ENCODE peak calls at places on chromosomes 11 and 22, in eight cellular contexts. One of them, this sample, is unnamed.

GRCh38 chr11:43810929-43811596 is 69.6 kb upstream of the ALKBH3 start:
- DNase-seq in heart left ventricle: no peak
- DNase-seq in uterus: no peak
- DNase-seq in transverse colon: no peak
- DNase-seq in spleen: no peak
- DNase-seq in stomach: no peak
- DNase-seq in endothelial cell of umbilical vein: no peak
- DNase-seq in body of pancreas: no peak
- DNase-seq in this sample: no peak

GRCh38 chr22:33894515-33894914 is 25.8 kb downstream of the LARGE1 start:
- DNase-seq in stomach: no peak
- DNase-seq in endothelial cell of umbilical vein: no peak
- DNase-seq in spleen: no peak
- DNase-seq in heart left ventricle: no peak
- DNase-seq in body of pancreas: peak; percentile 13
- DNase-seq in transverse colon: no peak
- DNase-seq in uterus: no peak
- DNase-seq in this sample: no peak

GRCh38 chr11:68031136-68031459 is 617 bp downstream of the NDUFS8 start:
- DNase-seq in endothelial cell of umbilical vein: no peak
- DNase-seq in spleen: no peak
- DNase-seq in transverse colon: no peak
- DNase-seq in heart left ventricle: no peak
- DNase-seq in stomach: no peak
- DNase-seq in uterus: no peak
- DNase-seq in body of pancreas: no peak
- DNase-seq in this sample: no peak

GRCh38 chr11:102171101-102171500 is 60.9 kb downstream of the YAP1 start:
- DNase-seq in transverse colon: no peak
- DNase-seq in body of pancreas: no peak
- DNase-seq in spleen: no peak
- DNase-seq in stomach: no peak
- DNase-seq in heart left ventricle: no peak
- DNase-seq in endothelial cell of umbilical vein: peak; percentile 50
- DNase-seq in uterus: no peak
- DNase-seq in this sample: no peak

GRCh38 chr22:46653596-46653995 is 33.4 kb downstream of the GRAMD4 start:
- DNase-seq in uterus: no peak
- DNase-seq in stomach: no peak
- DNase-seq in heart left ventricle: no peak
- DNase-seq in endothelial cell of umbilical vein: no peak
- DNase-seq in transverse colon: peak; percentile 36
- DNase-seq in spleen: no peak
- DNase-seq in body of pancreas: no peak
- DNase-seq in this sample: no peak

GRCh38 chr11:2446590-2447252 is 1.9 kb downstream of the KCNQ1 start:
- DNase-seq in spleen: peak; percentile 94
- DNase-seq in transverse colon: no peak
- DNase-seq in body of pancreas: no peak
- DNase-seq in stomach: no peak
- DNase-seq in heart left ventricle: peak; percentile 73
- DNase-seq in uterus: no peak
- DNase-seq in endothelial cell of umbilical vein: no peak
- DNase-seq in this sample: no peak

GRCh38 chr22:45818130-45819085 is 146.8 kb downstream of the ATXN10 start:
- DNase-seq in heart left ventricle: no peak
- DNase-seq in stomach: no peak
- DNase-seq in body of pancreas: no peak
- DNase-seq in uterus: no peak
- DNase-seq in endothelial cell of umbilical vein: no peak
- DNase-seq in transverse colon: no peak
- DNase-seq in spleen: no peak
- DNase-seq in this sample: peak; percentile 40

GRCh38 chr11:20097319-20098221 is 62.7 kb downstream of the DBX1 start:
- DNase-seq in stomach: no peak
- DNase-seq in spleen: no peak
- DNase-seq in body of pancreas: no peak
- DNase-seq in uterus: peak; percentile 89
- DNase-seq in heart left ventricle: no peak
- DNase-seq in endothelial cell of umbilical vein: peak; percentile 99
- DNase-seq in transverse colon: no peak
- DNase-seq in this sample: no peak

GRCh38 chr11:59204736-59205135 is 8.0 kb downstream of the MPEG1 start:
- DNase-seq in spleen: no peak
- DNase-seq in transverse colon: no peak
- DNase-seq in heart left ventricle: no peak
- DNase-seq in body of pancreas: no peak
- DNase-seq in stomach: no peak
- DNase-seq in uterus: no peak
- DNase-seq in endothelial cell of umbilical vein: no peak
- DNase-seq in this sample: no peak

GRCh38 chr11:59208956-59209355 is 3.8 kb downstream of the MPEG1 start:
- DNase-seq in endothelial cell of umbilical vein: no peak
- DNase-seq in uterus: no peak
- DNase-seq in stomach: no peak
- DNase-seq in spleen: no peak
- DNase-seq in heart left ventricle: no peak
- DNase-seq in transverse colon: no peak
- DNase-seq in body of pancreas: no peak
- DNase-seq in this sample: no peak

GRCh38 chr11:59206635-59207034 is 6.1 kb downstream of the MPEG1 start:
- DNase-seq in endothelial cell of umbilical vein: peak; percentile 41
- DNase-seq in stomach: peak; percentile 55
- DNase-seq in spleen: no peak
- DNase-seq in heart left ventricle: no peak
- DNase-seq in transverse colon: peak; percentile 59
- DNase-seq in body of pancreas: peak; percentile 53
- DNase-seq in uterus: no peak
- DNase-seq in this sample: no peak

GRCh38 chr11:59205664-59206063 is 7.1 kb downstream of the MPEG1 start:
- DNase-seq in uterus: no peak
- DNase-seq in endothelial cell of umbilical vein: no peak
- DNase-seq in stomach: no peak
- DNase-seq in transverse colon: no peak
- DNase-seq in heart left ventricle: no peak
- DNase-seq in body of pancreas: no peak
- DNase-seq in spleen: no peak
- DNase-seq in this sample: no peak

DNA sequence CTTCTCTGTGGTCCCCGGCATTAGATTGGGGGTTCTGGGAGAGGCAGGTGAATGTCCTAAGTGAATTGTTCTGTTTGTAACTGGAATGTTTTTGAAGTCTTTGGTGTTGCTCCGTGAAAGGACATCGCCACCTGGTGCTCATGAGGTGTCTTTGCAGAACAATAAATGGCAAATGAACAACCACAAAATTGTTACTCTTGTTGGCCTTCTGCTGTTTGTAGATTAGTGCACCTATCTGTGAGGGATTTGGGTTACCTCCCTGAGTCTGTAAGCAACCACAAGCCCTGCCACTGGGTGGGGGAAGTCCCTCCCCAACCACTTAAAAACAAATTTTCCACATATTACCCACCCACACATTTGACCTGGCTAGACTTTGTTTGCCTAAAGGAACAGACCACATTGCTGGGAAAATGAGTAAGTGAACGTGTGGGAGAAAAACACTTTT is 4.7 kb downstream of the MPEG1 start:
- DNase-seq in heart left ventricle: no peak
- DNase-seq in body of pancreas: peak; percentile 43
- DNase-seq in endothelial cell of umbilical vein: peak; percentile 41
- DNase-seq in spleen: no peak
- DNase-seq in uterus: peak; percentile 56
- DNase-seq in stomach: peak; percentile 51
- DNase-seq in transverse colon: no peak
- DNase-seq in this sample: no peak
- TF ChIP-seq POLR2A in heart left ventricle: no peak
- TF ChIP-seq POLR2A in body of pancreas: no peak
- TF ChIP-seq POLR2A in endothelial cell of umbilical vein: no peak
- TF ChIP-seq POLR2A in spleen: no peak
- TF ChIP-seq POLR2A in uterus: no peak
- TF ChIP-seq POLR2A in stomach: no peak
- TF ChIP-seq POLR2A in transverse colon: no peak
- TF ChIP-seq POLR2A in this sample: no peak

DNA sequence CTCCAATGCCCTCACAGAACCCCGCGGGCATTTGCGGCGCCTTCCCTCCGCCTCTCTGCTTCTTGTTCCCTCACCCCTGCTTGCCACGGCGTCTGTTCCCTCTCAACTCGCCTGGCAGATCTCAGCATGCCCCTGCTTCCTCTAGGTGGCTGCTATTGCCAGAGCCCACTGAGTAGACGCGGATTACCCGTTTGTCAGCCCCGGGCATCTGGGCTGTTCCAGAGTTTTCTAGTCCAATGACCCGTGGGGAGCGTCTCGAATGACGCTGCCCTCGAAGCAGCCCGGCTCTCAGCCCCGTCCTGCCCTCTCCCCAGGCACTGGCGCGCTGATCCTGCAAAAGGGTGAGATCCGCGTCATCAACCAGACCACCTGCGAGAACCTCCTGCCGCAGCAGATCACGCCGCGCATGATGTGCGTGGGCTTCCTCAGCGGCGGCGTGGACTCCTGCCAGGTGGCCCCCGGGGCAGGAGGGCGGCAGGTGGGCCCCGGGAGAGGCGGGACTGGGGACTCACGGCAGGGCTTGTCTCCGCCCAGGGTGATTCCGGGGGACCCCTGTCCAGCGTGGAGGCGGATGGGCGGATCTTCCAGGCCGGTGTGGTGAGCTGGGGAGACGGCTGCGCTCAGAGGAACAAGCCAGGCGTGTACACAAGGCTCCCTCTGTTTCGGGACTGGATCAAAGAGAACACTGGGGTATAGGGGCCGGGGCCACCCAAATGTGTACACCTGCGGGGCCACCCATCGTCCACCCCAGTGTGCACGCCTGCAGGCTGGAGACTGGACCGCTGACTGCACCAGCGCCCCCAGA is 49.7 kb downstream of the ST14 start:
- DNase-seq in endothelial cell of umbilical vein: no peak
- DNase-seq in heart left ventricle: no peak
- DNase-seq in uterus: no peak
- DNase-seq in spleen: no peak
- DNase-seq in stomach: peak; percentile 24
- DNase-seq in transverse colon: peak; percentile 7
- DNase-seq in body of pancreas: peak; percentile 12
- DNase-seq in this sample: no peak
- TF ChIP-seq CTCF in endothelial cell of umbilical vein: no peak
- TF ChIP-seq CTCF in heart left ventricle: no peak
- TF ChIP-seq CTCF in uterus: no peak
- TF ChIP-seq CTCF in spleen: no peak
- TF ChIP-seq CTCF in stomach: no peak
- TF ChIP-seq CTCF in transverse colon: no peak
- TF ChIP-seq CTCF in body of pancreas: no peak
- TF ChIP-seq CTCF in this sample: no peak

GRCh38 chr11:61487342-61488025 is 21.1 kb upstream of the LRRC10B start:
- DNase-seq in body of pancreas: no peak
- DNase-seq in stomach: no peak
- DNase-seq in uterus: no peak
- DNase-seq in heart left ventricle: no peak
- DNase-seq in endothelial cell of umbilical vein: no peak
- DNase-seq in spleen: no peak
- DNase-seq in transverse colon: no peak
- DNase-seq in this sample: no peak

GRCh38 chr11:61489833-61490585 is 18.5 kb upstream of the LRRC10B start:
- DNase-seq in heart left ventricle: no peak
- DNase-seq in spleen: no peak
- DNase-seq in transverse colon: no peak
- DNase-seq in uterus: no peak
- DNase-seq in stomach: no peak
- DNase-seq in body of pancreas: no peak
- DNase-seq in endothelial cell of umbilical vein: no peak
- DNase-seq in this sample: peak; percentile 59

GRCh38 chr11:61486004-61486615 is 22.4 kb upstream of the LRRC10B start:
- DNase-seq in heart left ventricle: no peak
- DNase-seq in spleen: no peak
- DNase-seq in stomach: no peak
- DNase-seq in uterus: no peak
- DNase-seq in body of pancreas: no peak
- DNase-seq in transverse colon: no peak
- DNase-seq in endothelial cell of umbilical vein: no peak
- DNase-seq in this sample: no peak

GRCh38 chr11:61486779-61487178 is 21.8 kb upstream of the LRRC10B start:
- DNase-seq in body of pancreas: no peak
- DNase-seq in spleen: no peak
- DNase-seq in transverse colon: no peak
- DNase-seq in endothelial cell of umbilical vein: no peak
- DNase-seq in uterus: no peak
- DNase-seq in heart left ventricle: no peak
- DNase-seq in stomach: no peak
- DNase-seq in this sample: no peak

DNA sequence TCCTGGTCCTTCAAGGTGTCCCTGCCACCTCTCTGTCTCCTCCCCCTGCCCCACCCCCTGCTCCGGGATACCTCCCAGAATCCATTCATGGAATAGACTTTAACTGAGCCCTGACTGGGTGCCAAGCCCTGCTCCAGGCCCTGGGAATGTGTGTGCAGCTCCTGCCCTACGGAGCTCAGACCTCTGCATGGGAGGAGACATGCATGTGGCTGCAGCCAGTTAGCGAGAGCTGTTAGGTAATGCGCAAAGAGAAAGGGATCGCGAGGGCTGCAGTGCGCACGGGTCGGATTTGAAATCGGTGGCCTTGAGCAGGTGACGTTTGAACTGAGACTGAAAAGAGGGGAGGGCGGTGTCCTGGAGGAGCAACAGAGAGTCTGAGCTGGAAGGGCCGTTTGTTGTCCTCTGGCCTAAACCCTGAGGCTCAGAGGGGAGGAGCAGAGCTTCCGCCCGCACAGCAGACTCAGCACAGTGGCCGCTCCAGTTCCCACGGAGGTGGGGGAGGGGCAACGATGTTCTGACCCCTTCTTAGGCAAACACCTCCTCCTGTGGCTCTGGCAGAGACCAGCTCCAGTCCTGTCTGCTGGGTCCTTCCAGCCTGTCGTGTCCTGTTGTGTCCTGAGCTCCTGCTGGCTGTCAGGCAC is 19.8 kb upstream of the LRRC10B start:
- DNase-seq in transverse colon: peak; percentile 77
- DNase-seq in uterus: peak; percentile 39
- DNase-seq in stomach: peak; percentile 74
- DNase-seq in spleen: no peak
- DNase-seq in body of pancreas: peak; percentile 60
- DNase-seq in heart left ventricle: peak; percentile 85
- DNase-seq in endothelial cell of umbilical vein: no peak
- DNase-seq in this sample: peak; percentile 86
- TF ChIP-seq POLR2A in transverse colon: peak; percentile 42
- TF ChIP-seq POLR2A in uterus: no peak
- TF ChIP-seq POLR2A in stomach: no peak
- TF ChIP-seq POLR2A in spleen: no peak
- TF ChIP-seq POLR2A in body of pancreas: peak; percentile 39
- TF ChIP-seq POLR2A in heart left ventricle: no peak
- TF ChIP-seq POLR2A in endothelial cell of umbilical vein: no peak
- TF ChIP-seq POLR2A in this sample: no peak

GRCh38 chr11:133829566-133829965 is 15.7 kb downstream of the SPATA19 start:
- DNase-seq in spleen: no peak
- DNase-seq in transverse colon: no peak
- DNase-seq in heart left ventricle: no peak
- DNase-seq in uterus: no peak
- DNase-seq in body of pancreas: no peak
- DNase-seq in stomach: no peak
- DNase-seq in endothelial cell of umbilical vein: no peak
- DNase-seq in this sample: no peak

GRCh38 chr11:133832096-133833081 is 12.9 kb downstream of the SPATA19 start:
- DNase-seq in body of pancreas: no peak
- DNase-seq in stomach: no peak
- DNase-seq in transverse colon: no peak
- DNase-seq in spleen: no peak
- DNase-seq in heart left ventricle: no peak
- DNase-seq in uterus: no peak
- DNase-seq in endothelial cell of umbilical vein: no peak
- DNase-seq in this sample: peak; percentile 12

GRCh38 chr11:133833101-133833898 is 12.0 kb downstream of the SPATA19 start:
- DNase-seq in body of pancreas: no peak
- DNase-seq in uterus: no peak
- DNase-seq in spleen: peak; percentile 72
- DNase-seq in stomach: no peak
- DNase-seq in heart left ventricle: no peak
- DNase-seq in transverse colon: no peak
- DNase-seq in endothelial cell of umbilical vein: no peak
- DNase-seq in this sample: no peak

GRCh38 chr11:133828861-133829260 is 16.5 kb downstream of the SPATA19 start:
- DNase-seq in body of pancreas: no peak
- DNase-seq in uterus: no peak
- DNase-seq in heart left ventricle: no peak
- DNase-seq in transverse colon: no peak
- DNase-seq in spleen: no peak
- DNase-seq in stomach: no peak
- DNase-seq in endothelial cell of umbilical vein: no peak
- DNase-seq in this sample: peak; percentile 1

DNA sequence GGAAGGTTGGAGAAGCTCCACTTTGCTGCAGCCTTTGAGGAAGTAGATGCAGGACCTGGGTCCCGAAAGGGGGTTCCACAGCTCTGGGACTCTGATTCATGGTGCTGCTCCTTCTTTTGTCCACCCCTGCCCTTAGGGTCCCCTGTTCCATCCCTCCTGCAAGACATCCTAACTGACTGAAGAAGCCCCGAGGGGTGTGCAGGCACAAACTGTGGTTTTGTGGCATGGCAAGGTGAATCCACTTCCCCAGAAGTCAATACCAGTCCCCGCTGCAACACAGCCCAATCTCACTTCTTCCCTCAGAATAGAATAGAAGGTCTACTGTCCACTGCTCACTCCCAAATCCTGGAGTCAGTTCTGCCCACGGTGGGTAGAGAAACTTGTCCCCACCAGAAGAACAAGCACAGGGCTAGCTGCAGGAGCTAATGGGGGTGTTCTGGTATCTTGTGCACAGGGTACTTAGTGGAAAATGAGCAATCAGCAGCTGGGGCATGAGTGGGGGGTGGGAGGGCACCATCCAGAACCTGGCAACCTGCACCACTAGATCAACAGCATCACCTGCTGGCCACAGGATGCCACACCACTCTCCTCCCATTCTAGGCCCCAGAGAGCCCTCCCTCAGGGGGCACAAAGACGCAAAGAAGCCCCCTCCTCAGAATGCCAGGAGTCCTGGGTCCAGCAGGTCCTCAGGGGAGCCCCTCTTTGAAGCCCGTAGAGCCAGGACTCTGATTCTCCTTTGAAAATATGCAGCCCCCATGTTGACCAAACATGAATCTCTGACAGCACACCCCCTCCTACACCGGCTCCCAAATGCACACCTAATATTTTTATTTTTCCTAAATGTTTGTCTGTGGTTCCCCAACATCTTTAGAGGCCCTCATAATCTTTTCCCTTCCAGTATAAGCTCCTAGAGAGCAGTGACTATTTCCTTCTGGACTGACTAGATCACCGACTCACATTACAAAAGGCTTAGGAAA is 14.1 kb downstream of the SPATA19 start:
- DNase-seq in endothelial cell of umbilical vein: no peak
- DNase-seq in body of pancreas: no peak
- DNase-seq in stomach: no peak
- DNase-seq in spleen: no peak
- DNase-seq in transverse colon: no peak
- DNase-seq in heart left ventricle: no peak
- DNase-seq in uterus: no peak
- DNase-seq in this sample: no peak
- TF ChIP-seq CTCF in endothelial cell of umbilical vein: peak; percentile 4
- TF ChIP-seq CTCF in body of pancreas: no peak
- TF ChIP-seq CTCF in stomach: no peak
- TF ChIP-seq CTCF in spleen: no peak
- TF ChIP-seq CTCF in transverse colon: no peak
- TF ChIP-seq CTCF in heart left ventricle: peak; percentile 20
- TF ChIP-seq CTCF in uterus: no peak
- TF ChIP-seq CTCF in this sample: no peak

This sample was measured in breast epithelium.